ENCODE peak calls at places on chromosomes 13 and 19, in ten cellular contexts. One of them, this sample, is unnamed.
A peak's percentile ranks its signal among the peaks of the same experiment; 100 is the strongest.

GRCh38 chr19:39590265-39590664 is 12.1 kb upstream of the LGALS13 start:
- DNase-seq in activated CD8-positive, alpha-beta T cell treated with anti-CD3 and anti-CD28 coated beads for 36 hours: peak; percentile 33
- DNase-seq in pancreas: no peak
- DNase-seq in endothelial cell: peak; percentile 41
- DNase-seq in transverse colon: no peak
- DNase-seq in B cell: no peak
- DNase-seq in upper lobe of left lung: no peak
- DNase-seq in lower lobe of right lung: no peak
- DNase-seq in activated B cell treated with CpG ODN at 0.5 μM for 24 hours: no peak
- DNase-seq in right atrium auricular region: no peak
- DNase-seq in this sample: no peak

GRCh38 chr13:107865643-107866006 is 349.7 kb downstream of the LIG4 start:
- DNase-seq in activated CD8-positive, alpha-beta T cell treated with anti-CD3 and anti-CD28 coated beads for 36 hours: no peak
- DNase-seq in pancreas: no peak
- DNase-seq in endothelial cell: no peak
- DNase-seq in transverse colon: no peak
- DNase-seq in B cell: no peak
- DNase-seq in upper lobe of left lung: no peak
- DNase-seq in lower lobe of right lung: no peak
- DNase-seq in activated B cell treated with CpG ODN at 0.5 μM for 24 hours: no peak
- DNase-seq in right atrium auricular region: no peak
- DNase-seq in this sample: no peak

GRCh38 chr19:6260376-6260775 is 19.4 kb downstream of the MLLT1 start:
- DNase-seq in activated CD8-positive, alpha-beta T cell treated with anti-CD3 and anti-CD28 coated beads for 36 hours: no peak
- DNase-seq in pancreas: no peak
- DNase-seq in endothelial cell: no peak
- DNase-seq in transverse colon: no peak
- DNase-seq in B cell: no peak
- DNase-seq in upper lobe of left lung: no peak
- DNase-seq in lower lobe of right lung: no peak
- DNase-seq in activated B cell treated with CpG ODN at 0.5 μM for 24 hours: no peak
- DNase-seq in right atrium auricular region: no peak
- DNase-seq in this sample: no peak

GRCh38 chr19:48819366-48819816 is 8.6 kb upstream of the BCAT2 start:
- DNase-seq in activated CD8-positive, alpha-beta T cell treated with anti-CD3 and anti-CD28 coated beads for 36 hours: no peak
- DNase-seq in pancreas: peak; percentile 96
- DNase-seq in endothelial cell: no peak
- DNase-seq in transverse colon: peak; percentile 88
- DNase-seq in B cell: no peak
- DNase-seq in upper lobe of left lung: peak; percentile 95
- DNase-seq in lower lobe of right lung: peak; percentile 91
- DNase-seq in activated B cell treated with CpG ODN at 0.5 μM for 24 hours: no peak
- DNase-seq in right atrium auricular region: peak; percentile 98
- DNase-seq in this sample: no peak

GRCh38 chr19:11160119-11160768 is 4.7 kb upstream of the SPC24 start:
- DNase-seq in activated CD8-positive, alpha-beta T cell treated with anti-CD3 and anti-CD28 coated beads for 36 hours: no peak
- DNase-seq in pancreas: no peak
- DNase-seq in endothelial cell: no peak
- DNase-seq in transverse colon: no peak
- DNase-seq in B cell: no peak
- DNase-seq in upper lobe of left lung: no peak
- DNase-seq in lower lobe of right lung: no peak
- DNase-seq in activated B cell treated with CpG ODN at 0.5 μM for 24 hours: no peak
- DNase-seq in right atrium auricular region: no peak
- DNase-seq in this sample: no peak

GRCh38 chr19:28468701-28469459 is 744.1 kb downstream of the UQCRFS1 start:
- DNase-seq in activated CD8-positive, alpha-beta T cell treated with anti-CD3 and anti-CD28 coated beads for 36 hours: peak; percentile 44
- DNase-seq in pancreas: peak; percentile 49
- DNase-seq in endothelial cell: no peak
- DNase-seq in transverse colon: peak; percentile 75
- DNase-seq in B cell: no peak
- DNase-seq in upper lobe of left lung: peak; percentile 37
- DNase-seq in lower lobe of right lung: peak; percentile 56
- DNase-seq in activated B cell treated with CpG ODN at 0.5 μM for 24 hours: no peak
- DNase-seq in right atrium auricular region: no peak
- DNase-seq in this sample: no peak

GRCh38 chr13:114113961-114114360 is 18.5 kb downstream of the RASA3 start:
- DNase-seq in activated CD8-positive, alpha-beta T cell treated with anti-CD3 and anti-CD28 coated beads for 36 hours: no peak
- DNase-seq in pancreas: peak; percentile 10
- DNase-seq in endothelial cell: no peak
- DNase-seq in transverse colon: no peak
- DNase-seq in B cell: no peak
- DNase-seq in upper lobe of left lung: no peak
- DNase-seq in lower lobe of right lung: no peak
- DNase-seq in activated B cell treated with CpG ODN at 0.5 μM for 24 hours: no peak
- DNase-seq in right atrium auricular region: peak; percentile 26
- DNase-seq in this sample: no peak

GRCh38 chr13:64749301-64749700 is 2480.8 kb downstream of the PCDH9 start:
- DNase-seq in activated CD8-positive, alpha-beta T cell treated with anti-CD3 and anti-CD28 coated beads for 36 hours: no peak
- DNase-seq in pancreas: no peak
- DNase-seq in endothelial cell: no peak
- DNase-seq in transverse colon: no peak
- DNase-seq in B cell: no peak
- DNase-seq in upper lobe of left lung: no peak
- DNase-seq in lower lobe of right lung: no peak
- DNase-seq in activated B cell treated with CpG ODN at 0.5 μM for 24 hours: no peak
- DNase-seq in right atrium auricular region: no peak
- DNase-seq in this sample: no peak

GRCh38 chr13:29884671-29885424 is 34.4 kb upstream of the UBL3 start:
- DNase-seq in activated CD8-positive, alpha-beta T cell treated with anti-CD3 and anti-CD28 coated beads for 36 hours: no peak
- DNase-seq in pancreas: no peak
- DNase-seq in endothelial cell: peak; percentile 15
- DNase-seq in transverse colon: no peak
- DNase-seq in B cell: no peak
- DNase-seq in upper lobe of left lung: no peak
- DNase-seq in lower lobe of right lung: no peak
- DNase-seq in activated B cell treated with CpG ODN at 0.5 μM for 24 hours: no peak
- DNase-seq in right atrium auricular region: no peak
- DNase-seq in this sample: no peak

GRCh38 chr19:48135411-48135810 is 24.8 kb upstream of the PLA2G4C start:
- DNase-seq in activated CD8-positive, alpha-beta T cell treated with anti-CD3 and anti-CD28 coated beads for 36 hours: peak; percentile 42
- DNase-seq in pancreas: no peak
- DNase-seq in endothelial cell: no peak
- DNase-seq in transverse colon: no peak
- DNase-seq in B cell: no peak
- DNase-seq in upper lobe of left lung: no peak
- DNase-seq in lower lobe of right lung: no peak
- DNase-seq in activated B cell treated with CpG ODN at 0.5 μM for 24 hours: no peak
- DNase-seq in right atrium auricular region: no peak
- DNase-seq in this sample: no peak

DNA sequence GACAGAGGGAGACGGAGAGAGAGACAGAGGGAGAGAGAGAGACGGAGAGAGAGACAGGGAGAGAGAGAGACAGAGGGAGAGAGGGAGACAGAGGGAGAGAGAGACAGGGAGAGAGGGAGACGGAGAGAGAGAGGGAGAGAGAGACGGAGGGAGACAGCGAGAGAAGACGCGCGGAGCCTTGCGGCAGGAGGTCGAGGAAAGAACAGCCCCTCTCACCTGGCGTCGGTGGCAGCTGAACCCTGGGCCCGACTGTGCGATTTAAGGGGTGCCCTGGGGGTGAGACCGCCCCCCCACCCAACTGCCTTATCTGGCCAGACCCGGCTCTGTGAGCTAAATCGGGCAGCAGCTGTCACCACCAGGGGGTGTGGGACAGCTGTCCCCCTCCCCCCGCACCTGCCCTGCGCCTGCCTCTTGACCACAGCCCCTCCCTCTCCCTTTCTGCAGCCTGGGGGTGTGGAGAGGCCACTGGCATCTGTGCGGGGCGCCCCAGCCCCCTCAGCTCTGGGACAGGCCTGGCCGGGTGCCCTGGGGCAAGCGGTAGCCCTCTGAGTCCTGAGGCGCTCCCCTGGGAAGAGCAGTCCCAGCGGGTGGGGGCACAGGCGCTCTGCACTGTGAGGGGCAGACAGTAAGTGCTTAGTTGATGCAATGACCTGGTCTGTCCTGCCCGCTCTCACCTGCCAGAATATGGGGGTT is 10.8 kb downstream of the JOSD2 start:
- DNase-seq in activated CD8-positive, alpha-beta T cell treated with anti-CD3 and anti-CD28 coated beads for 36 hours: peak; percentile 52
- DNase-seq in pancreas: peak; percentile 69
- DNase-seq in endothelial cell: no peak
- DNase-seq in transverse colon: no peak
- DNase-seq in B cell: no peak
- DNase-seq in upper lobe of left lung: no peak
- DNase-seq in lower lobe of right lung: peak; percentile 44
- DNase-seq in activated B cell treated with CpG ODN at 0.5 μM for 24 hours: no peak
- DNase-seq in right atrium auricular region: no peak
- DNase-seq in this sample: no peak
- TF ChIP-seq CTCF in activated CD8-positive, alpha-beta T cell treated with anti-CD3 and anti-CD28 coated beads for 36 hours: no peak
- TF ChIP-seq CTCF in pancreas: no peak
- TF ChIP-seq CTCF in endothelial cell: no peak
- TF ChIP-seq CTCF in transverse colon: no peak
- TF ChIP-seq CTCF in B cell: peak; percentile 15
- TF ChIP-seq CTCF in upper lobe of left lung: no peak
- TF ChIP-seq CTCF in lower lobe of right lung: no peak
- TF ChIP-seq CTCF in activated B cell treated with CpG ODN at 0.5 μM for 24 hours: no peak
- TF ChIP-seq CTCF in right atrium auricular region: peak; percentile 11
- TF ChIP-seq CTCF in this sample: peak; percentile 39

GRCh38 chr19:15813916-15814315 is 1.5 kb downstream of the OR10H1 start:
- DNase-seq in activated CD8-positive, alpha-beta T cell treated with anti-CD3 and anti-CD28 coated beads for 36 hours: no peak
- DNase-seq in pancreas: no peak
- DNase-seq in endothelial cell: no peak
- DNase-seq in transverse colon: no peak
- DNase-seq in B cell: no peak
- DNase-seq in upper lobe of left lung: no peak
- DNase-seq in lower lobe of right lung: no peak
- DNase-seq in activated B cell treated with CpG ODN at 0.5 μM for 24 hours: no peak
- DNase-seq in right atrium auricular region: no peak
- DNase-seq in this sample: no peak

GRCh38 chr19:15815306-15815705 is at the start of gene OR10H1:
- DNase-seq in activated CD8-positive, alpha-beta T cell treated with anti-CD3 and anti-CD28 coated beads for 36 hours: no peak
- DNase-seq in pancreas: peak; percentile 49
- DNase-seq in endothelial cell: no peak
- DNase-seq in transverse colon: no peak
- DNase-seq in B cell: no peak
- DNase-seq in upper lobe of left lung: peak; percentile 69
- DNase-seq in lower lobe of right lung: no peak
- DNase-seq in activated B cell treated with CpG ODN at 0.5 μM for 24 hours: no peak
- DNase-seq in right atrium auricular region: no peak
- DNase-seq in this sample: no peak

GRCh38 chr19:15811476-15811875 is 4.0 kb downstream of the OR10H1 start:
- DNase-seq in activated CD8-positive, alpha-beta T cell treated with anti-CD3 and anti-CD28 coated beads for 36 hours: no peak
- DNase-seq in pancreas: no peak
- DNase-seq in endothelial cell: no peak
- DNase-seq in transverse colon: no peak
- DNase-seq in B cell: no peak
- DNase-seq in upper lobe of left lung: no peak
- DNase-seq in lower lobe of right lung: no peak
- DNase-seq in activated B cell treated with CpG ODN at 0.5 μM for 24 hours: no peak
- DNase-seq in right atrium auricular region: no peak
- DNase-seq in this sample: no peak

GRCh38 chr19:15810335-15810734 is 5.1 kb downstream of the OR10H1 start:
- DNase-seq in activated CD8-positive, alpha-beta T cell treated with anti-CD3 and anti-CD28 coated beads for 36 hours: no peak
- DNase-seq in pancreas: no peak
- DNase-seq in endothelial cell: no peak
- DNase-seq in transverse colon: peak; percentile 46
- DNase-seq in B cell: no peak
- DNase-seq in upper lobe of left lung: no peak
- DNase-seq in lower lobe of right lung: no peak
- DNase-seq in activated B cell treated with CpG ODN at 0.5 μM for 24 hours: no peak
- DNase-seq in right atrium auricular region: no peak
- DNase-seq in this sample: no peak

DNA sequence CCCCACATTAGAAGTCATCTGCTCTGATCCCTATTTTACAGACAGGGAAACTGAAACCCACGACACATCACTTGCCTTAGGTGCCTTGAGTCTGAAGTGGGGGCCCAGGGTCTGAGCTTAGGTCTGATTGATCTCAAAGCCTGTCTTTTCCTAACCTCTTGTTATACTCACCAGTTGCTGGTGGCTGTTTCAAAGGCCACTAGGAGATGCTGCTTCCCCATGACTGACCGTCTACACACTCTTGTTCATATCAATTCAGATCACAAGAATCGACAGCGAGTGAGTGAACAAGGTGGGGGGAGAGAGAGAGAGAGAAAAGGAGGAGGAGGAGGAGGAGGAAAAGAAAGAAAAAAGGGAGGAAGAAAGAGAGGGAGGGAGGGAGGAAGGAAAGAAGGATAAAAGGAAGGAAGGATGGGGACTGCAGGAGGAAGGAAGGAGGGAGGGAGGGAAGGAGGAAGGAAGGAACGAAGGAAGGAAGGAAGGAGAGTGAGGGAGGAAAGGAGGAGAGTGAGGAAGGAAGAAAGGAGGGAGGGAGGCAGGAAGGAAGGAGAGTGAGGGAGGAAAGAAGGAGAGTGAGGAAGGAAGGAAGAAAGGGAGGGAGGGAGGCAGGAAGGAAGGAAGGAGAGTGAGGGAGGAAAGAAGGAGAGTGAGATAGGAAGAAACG is 3.3 kb downstream of the OR10H1 start:
- DNase-seq in activated CD8-positive, alpha-beta T cell treated with anti-CD3 and anti-CD28 coated beads for 36 hours: peak; percentile 28
- DNase-seq in pancreas: no peak
- DNase-seq in endothelial cell: no peak
- DNase-seq in transverse colon: peak; percentile 38
- DNase-seq in B cell: no peak
- DNase-seq in upper lobe of left lung: no peak
- DNase-seq in lower lobe of right lung: no peak
- DNase-seq in activated B cell treated with CpG ODN at 0.5 μM for 24 hours: no peak
- DNase-seq in right atrium auricular region: no peak
- DNase-seq in this sample: no peak
- TF ChIP-seq CTCF in activated CD8-positive, alpha-beta T cell treated with anti-CD3 and anti-CD28 coated beads for 36 hours: no peak
- TF ChIP-seq CTCF in pancreas: no peak
- TF ChIP-seq CTCF in endothelial cell: no peak
- TF ChIP-seq CTCF in transverse colon: peak; percentile 47
- TF ChIP-seq CTCF in B cell: no peak
- TF ChIP-seq CTCF in upper lobe of left lung: no peak
- TF ChIP-seq CTCF in lower lobe of right lung: no peak
- TF ChIP-seq CTCF in activated B cell treated with CpG ODN at 0.5 μM for 24 hours: no peak
- TF ChIP-seq CTCF in right atrium auricular region: no peak
- TF ChIP-seq CTCF in this sample: no peak

DNA sequence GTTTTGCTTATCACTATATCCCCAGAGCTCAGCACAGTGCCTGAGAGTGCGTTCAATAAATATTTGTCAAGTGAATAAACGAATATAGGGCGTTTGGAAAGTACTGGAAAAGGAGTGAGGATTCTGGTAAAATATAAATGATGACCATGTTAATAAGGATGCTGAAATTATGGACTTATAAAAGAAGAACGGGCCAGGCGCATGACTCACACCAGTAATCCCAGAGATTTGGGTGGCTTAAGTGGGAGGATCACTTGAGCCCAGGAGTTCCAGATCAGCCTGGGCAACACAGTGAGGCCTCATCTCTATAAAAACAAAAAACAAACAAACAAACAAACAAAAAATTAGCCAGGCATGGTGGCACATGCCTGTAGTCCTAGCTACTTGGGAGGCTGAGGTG is 198.1 kb downstream of the VWA8 start:
- DNase-seq in activated CD8-positive, alpha-beta T cell treated with anti-CD3 and anti-CD28 coated beads for 36 hours: no peak
- DNase-seq in pancreas: no peak
- DNase-seq in endothelial cell: no peak
- DNase-seq in transverse colon: no peak
- DNase-seq in B cell: no peak
- DNase-seq in upper lobe of left lung: no peak
- DNase-seq in lower lobe of right lung: no peak
- DNase-seq in activated B cell treated with CpG ODN at 0.5 μM for 24 hours: no peak
- DNase-seq in right atrium auricular region: no peak
- DNase-seq in this sample: no peak
- TF ChIP-seq CTCF in activated CD8-positive, alpha-beta T cell treated with anti-CD3 and anti-CD28 coated beads for 36 hours: no peak
- TF ChIP-seq CTCF in pancreas: no peak
- TF ChIP-seq CTCF in endothelial cell: no peak
- TF ChIP-seq CTCF in transverse colon: no peak
- TF ChIP-seq CTCF in B cell: no peak
- TF ChIP-seq CTCF in upper lobe of left lung: no peak
- TF ChIP-seq CTCF in lower lobe of right lung: no peak
- TF ChIP-seq CTCF in activated B cell treated with CpG ODN at 0.5 μM for 24 hours: no peak
- TF ChIP-seq CTCF in right atrium auricular region: no peak
- TF ChIP-seq CTCF in this sample: no peak

GRCh38 chr13:44876782-44877324 is 112.4 kb downstream of the NUFIP1 start:
- DNase-seq in activated CD8-positive, alpha-beta T cell treated with anti-CD3 and anti-CD28 coated beads for 36 hours: peak; percentile 35
- DNase-seq in pancreas: no peak
- DNase-seq in endothelial cell: peak; percentile 24
- DNase-seq in transverse colon: no peak
- DNase-seq in B cell: no peak
- DNase-seq in upper lobe of left lung: no peak
- DNase-seq in lower lobe of right lung: no peak
- DNase-seq in activated B cell treated with CpG ODN at 0.5 μM for 24 hours: no peak
- DNase-seq in right atrium auricular region: no peak
- DNase-seq in this sample: no peak
- TF ChIP-seq CTCF in activated CD8-positive, alpha-beta T cell treated with anti-CD3 and anti-CD28 coated beads for 36 hours: peak; percentile 26
- TF ChIP-seq CTCF in pancreas: no peak
- TF ChIP-seq CTCF in endothelial cell: peak; percentile 48
- TF ChIP-seq CTCF in transverse colon: peak; percentile 16
- TF ChIP-seq CTCF in B cell: no peak
- TF ChIP-seq CTCF in upper lobe of left lung: no peak
- TF ChIP-seq CTCF in lower lobe of right lung: no peak
- TF ChIP-seq CTCF in activated B cell treated with CpG ODN at 0.5 μM for 24 hours: no peak
- TF ChIP-seq CTCF in right atrium auricular region: peak; percentile 31
- TF ChIP-seq CTCF in this sample: peak; percentile 61